ENCODE peak calls at places on chromosomes 6 and 20, in eight cellular contexts. N is body of pancreas, M is neural crest cell, P is AG09309, T is fibroblast of lung, H is brain microvascular endothelial cell, V is choroid plexus epithelial cell, X is fibroblast of the aortic adventitia. Q is an unnamed sample.
A peak's percentile ranks its signal among the peaks of the same experiment; 100 is the strongest.

GRCh38 chr6:84280639-84281038 is 53.2 kb upstream of the CEP162 start:
- DNase-seq in P (no peak), N (no peak), H (no peak), V (no peak), X (no peak), T (no peak), M (no peak), Q (no peak)

GRCh38 chr6:166586424-166587156 is at the start of gene RAMACL:
- DNase-seq in M (no peak), V (peak; percentile 38), N (no peak), X (no peak), T (no peak), H (no peak), P (no peak), Q (peak; percentile 54)

GRCh38 chr6:29845405-29846006 is 17.9 kb downstream of the HLA-G start:
- DNase-seq in M (no peak), H (no peak), X (no peak), V (no peak), T (no peak), P (no peak), N (no peak), Q (no peak)

GRCh38 chr6:42368156-42368555 is 83.6 kb downstream of the TRERF1 start:
- DNase-seq in H (no peak), T (no peak), P (no peak), V (no peak), X (no peak), N (no peak), M (no peak), Q (no peak)

GRCh38 chr6:163955131-163955530 is 540.6 kb downstream of the QKI start:
- DNase-seq in N (no peak), H (peak; percentile 85), T (peak; percentile 54), P (peak; percentile 41), X (no peak), V (peak; percentile 70), M (no peak), Q (no peak)

GRCh38 chr6:160974304-160974771 is 17.2 kb upstream of the MAP3K4 start:
- DNase-seq in N (peak; percentile 45), P (peak; percentile 99), M (no peak), X (peak; percentile 98), H (peak; percentile 80), T (peak; percentile 93), V (peak; percentile 93), Q (no peak)

GRCh38 chr6:80437186-80437585 is 330.7 kb downstream of the BCKDHB start:
- DNase-seq in M (no peak), T (no peak), P (no peak), H (peak; percentile 1), X (peak; percentile 94), N (no peak), V (no peak), Q (no peak)

GRCh38 chr20:60407011-60407771 is 449.0 kb downstream of the CDH26 start:
- DNase-seq in M (no peak), H (no peak), P (no peak), X (no peak), V (no peak), T (no peak), N (no peak), Q (peak; percentile 70)

GRCh38 chr20:64239449-64240242 is 15.9 kb upstream of the PCMTD2 start:
- DNase-seq in V (no peak), T (no peak), N (no peak), M (no peak), H (no peak), P (no peak), X (no peak), Q (no peak)

GRCh38 chr6:166836785-166837718 is 119.3 kb downstream of the RNASET2 start:
- DNase-seq in P (no peak), V (no peak), N (no peak), T (no peak), X (no peak), M (no peak), H (no peak), Q (peak; percentile 76)

GRCh38 chr6:135499441-135500340 is 2.2 kb upstream of the AHI1 start:
- DNase-seq in X (no peak), M (no peak), T (no peak), N (no peak), P (no peak), H (no peak), V (no peak), Q (no peak)

GRCh38 chr6:17429381-17430061 is 36.1 kb downstream of the CAP2 start:
- DNase-seq in V (peak; percentile 16), P (no peak), T (peak; percentile 78), X (no peak), M (no peak), H (no peak), N (peak; percentile 57), Q (no peak)

GRCh38 chr6:16324622-16325225 is 86.3 kb downstream of the GMPR start:
- DNase-seq in P (no peak), X (no peak), T (no peak), V (peak; percentile 64), H (peak; percentile 31), N (no peak), M (no peak), Q (no peak)

GRCh38 chr6:16324184-16324583 is 85.8 kb downstream of the GMPR start:
- DNase-seq in T (no peak), V (no peak), H (no peak), M (no peak), X (no peak), P (no peak), N (no peak), Q (no peak)

GRCh38 chr6:16321826-16322225 is 83.4 kb downstream of the GMPR start:
- DNase-seq in T (no peak), X (no peak), V (no peak), H (no peak), P (no peak), N (no peak), M (no peak), Q (no peak)

GRCh38 chr6:16321341-16321710 is 82.9 kb downstream of the GMPR start:
- DNase-seq in T (no peak), M (no peak), V (no peak), X (no peak), H (no peak), P (no peak), N (no peak), Q (no peak)

DNA sequence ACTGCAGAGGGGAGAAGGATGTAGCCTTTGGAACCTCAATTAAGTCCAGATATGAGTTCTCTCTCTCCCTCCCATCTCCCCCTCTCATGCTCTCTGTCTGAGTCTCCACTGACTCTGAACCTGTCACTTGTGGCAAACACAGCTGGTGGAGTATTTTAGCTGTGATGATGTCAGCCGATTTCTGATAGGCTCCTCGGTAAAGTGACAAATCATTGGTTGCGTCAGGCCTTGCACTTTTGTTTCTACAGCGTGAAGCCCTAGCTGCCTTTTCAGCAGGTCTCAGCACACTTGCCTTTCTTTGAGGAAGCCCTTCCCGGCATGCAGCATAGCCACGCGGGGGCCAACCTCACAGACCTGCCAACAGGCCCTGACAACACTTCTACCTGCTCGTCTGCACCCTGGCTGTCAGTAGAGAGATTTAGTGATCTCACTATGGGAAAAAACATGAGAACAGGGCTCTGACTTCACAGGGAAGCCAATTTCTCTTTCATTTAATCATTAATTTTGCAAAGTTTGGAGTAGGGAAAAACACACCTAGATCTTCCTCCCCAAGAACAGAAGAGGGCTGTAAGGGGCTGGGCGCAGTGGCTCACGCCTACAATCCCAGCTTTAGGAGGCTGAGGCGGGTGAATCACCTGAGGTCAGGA is 84.4 kb downstream of the GMPR start:
- DNase-seq in M (no peak), H (peak; percentile 90), X (peak; percentile 62), V (peak; percentile 88), N (peak; percentile 39), P (no peak), T (peak; percentile 96), Q (no peak)
- TF ChIP-seq CTCF in M (no peak), H (no peak), X (no peak), V (peak; percentile 5), N (no peak), P (no peak), T (no peak), Q (no peak)

DNA sequence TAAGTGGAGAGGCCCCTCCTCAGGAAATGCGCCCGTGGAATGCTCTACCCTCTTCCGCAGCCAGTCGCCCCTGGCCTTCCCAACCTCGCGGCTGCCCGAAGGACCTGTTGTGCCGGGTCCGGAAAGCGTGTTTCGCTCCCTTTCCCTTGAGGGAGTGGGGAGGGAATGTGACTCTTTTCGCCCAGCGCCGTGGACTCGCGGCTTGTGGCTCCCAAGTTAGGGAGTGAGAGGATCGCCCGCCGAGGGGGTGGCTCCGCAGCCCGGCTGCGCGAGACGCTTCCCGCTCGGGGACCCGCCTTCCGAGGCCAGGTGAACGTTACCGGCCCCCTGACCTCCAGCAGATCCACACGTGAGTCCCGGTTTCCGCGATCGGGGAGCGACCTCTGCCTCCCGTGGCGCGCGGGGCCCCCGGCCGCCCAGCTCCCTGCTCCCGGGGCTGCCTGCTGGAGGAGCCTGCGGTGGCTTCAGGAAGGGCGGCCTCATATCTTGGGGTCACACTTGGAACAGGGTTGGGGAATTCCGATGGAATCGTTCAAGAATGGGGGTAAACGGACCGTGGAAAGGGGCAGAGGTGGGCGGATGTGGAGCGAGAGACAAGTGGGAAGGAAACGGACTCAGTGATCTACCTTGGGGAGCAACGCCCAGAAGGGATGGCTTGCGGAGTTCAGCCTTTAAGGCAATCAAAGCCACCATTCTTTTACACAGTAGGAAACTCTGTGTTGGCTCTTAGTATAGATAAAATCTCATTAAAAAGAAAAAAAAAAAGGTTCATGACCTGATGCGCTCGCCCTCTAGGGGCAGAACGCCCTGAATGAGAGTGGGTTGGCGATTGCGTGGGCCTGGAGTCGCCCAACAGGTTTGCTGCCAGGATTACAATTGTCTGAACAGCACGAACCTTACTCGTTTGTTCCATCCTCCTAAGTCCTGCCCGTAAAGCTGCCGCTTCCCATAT is 887 bp downstream of the TPD52L1 start:
- DNase-seq in N (peak; percentile 63), H (no peak), T (no peak), V (peak; percentile 11), P (no peak), X (peak; percentile 14), M (peak; percentile 23), Q (no peak)
- TF ChIP-seq CTCF in N (peak; percentile 31), H (peak; percentile 56), T (no peak), V (peak; percentile 24), P (no peak), X (no peak), M (peak; percentile 69), Q (peak; percentile 27)

DNA sequence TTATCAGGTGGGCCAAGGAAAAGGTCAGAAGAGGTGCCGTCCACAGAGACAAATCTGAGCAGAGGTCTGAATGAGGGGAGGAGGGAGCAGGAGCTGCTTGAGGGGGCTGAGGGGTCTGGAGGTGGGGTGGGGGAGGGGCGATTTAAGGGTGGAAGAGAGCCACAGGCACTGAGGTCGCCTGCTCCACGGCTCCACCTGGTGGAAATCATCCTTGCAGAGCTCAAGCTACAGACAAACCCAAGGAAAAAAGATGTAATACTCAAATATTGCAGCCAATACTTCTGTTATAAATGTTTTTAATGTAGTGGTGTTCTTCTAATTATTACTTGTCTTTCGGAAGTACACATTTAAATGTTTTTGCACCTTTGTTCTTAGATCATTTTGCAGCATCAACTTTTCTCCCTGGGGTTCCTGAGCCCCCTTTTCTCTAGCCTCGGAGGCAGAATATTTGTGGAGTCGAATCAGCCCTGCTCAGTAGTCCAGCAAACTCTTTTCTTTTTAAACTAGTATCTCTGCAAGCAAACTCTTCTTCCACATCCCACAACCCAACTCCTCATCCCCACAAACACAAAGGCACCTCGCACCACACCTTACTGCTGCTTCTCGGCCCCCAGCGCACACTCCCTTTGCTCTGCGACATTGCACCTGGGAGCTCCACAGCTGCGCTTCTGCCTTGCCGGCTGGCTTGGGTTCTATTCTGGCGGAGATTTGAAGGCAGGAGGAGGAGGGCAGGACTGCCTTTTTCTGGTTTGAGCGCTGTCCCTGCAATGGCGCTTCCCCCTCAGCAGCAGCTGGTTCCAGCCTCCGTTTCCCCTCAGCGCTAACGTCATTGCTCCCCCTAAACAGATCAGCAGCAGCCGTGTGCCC is 51.0 kb upstream of the TFAP2A start:
- DNase-seq in H (peak; percentile 56), M (peak; percentile 55), P (no peak), X (peak; percentile 41), V (peak; percentile 55), N (peak; percentile 16), T (peak; percentile 41), Q (no peak)
- TF ChIP-seq CTCF in H (peak; percentile 72), M (peak; percentile 66), P (peak; percentile 65), X (peak; percentile 54), V (peak; percentile 58), N (peak; percentile 10), T (no peak), Q (peak; percentile 61)

GRCh38 chr6:57305754-57306153 is 11.7 kb upstream of the PRIM2 start:
- DNase-seq in P (peak; percentile 77), V (no peak), N (no peak), M (no peak), X (peak; percentile 83), T (peak; percentile 42), H (no peak), Q (no peak)
- TF ChIP-seq CTCF in P (no peak), V (no peak), N (no peak), M (no peak), X (no peak), T (no peak), H (no peak), Q (no peak)